ENCODE peak calls at places on chromosomes 16 and 17, in ten cellular contexts. P is HL-60, L is adrenal gland, S is lower leg skin, F is A549, R is B cell, B is heart right ventricle, Q is psoas muscle, O is body of pancreas, C is MCF 10A. V is an unnamed sample.
A peak's percentile ranks its signal among the peaks of the same experiment; 100 is the strongest.

GRCh38 chr17:74199306-74200092 is 4.0 kb upstream of the RPL38 start:
- DNase-seq in P (no peak), C (peak; percentile 47), Q (peak; percentile 76), L (peak; percentile 69), S (peak; percentile 94), R (peak; percentile 72), O (peak; percentile 75), B (peak; percentile 45), F (peak; percentile 73), V (peak; percentile 86)

GRCh38 chr16:14510939-14511797 is 118.9 kb downstream of the PARN start:
- DNase-seq in C (no peak), O (no peak), R (no peak), P (no peak), B (no peak), Q (no peak), L (no peak), F (peak; percentile 69), S (no peak), V (no peak)

GRCh38 chr17:42472709-42473521 is 14.2 kb downstream of the ATP6V0A1 start:
- DNase-seq in P (no peak), C (peak; percentile 62), B (no peak), R (no peak), O (no peak), L (no peak), F (peak; percentile 45), S (no peak), Q (no peak), V (no peak)

GRCh38 chr17:65455972-65456343 is 105.5 kb downstream of the AXIN2 start:
- DNase-seq in S (no peak), P (no peak), L (peak; percentile 29), O (peak; percentile 27), F (peak; percentile 18), R (no peak), C (peak; percentile 30), B (peak; percentile 21), Q (peak; percentile 64), V (no peak)

GRCh38 chr17:61318684-61319098 is 81.0 kb upstream of the TBX2 start:
- DNase-seq in P (no peak), B (no peak), C (no peak), L (no peak), F (no peak), R (no peak), O (no peak), Q (no peak), S (no peak), V (no peak)

GRCh38 chr17:82301916-82302497 is 15.4 kb downstream of the CD7 start:
- DNase-seq in R (peak; percentile 65), P (no peak), L (no peak), Q (no peak), C (no peak), F (no peak), B (no peak), S (no peak), O (no peak), V (no peak)

GRCh38 chr16:68155425-68155824 is 70.3 kb downstream of the NFATC3 start:
- DNase-seq in S (no peak), B (no peak), O (peak; percentile 8), C (no peak), L (no peak), Q (no peak), P (no peak), F (no peak), R (no peak), V (no peak)

GRCh38 chr17:35542990-35543389 is 5.5 kb upstream of the SLFN12L start:
- DNase-seq in L (no peak), O (no peak), C (no peak), B (no peak), S (no peak), F (no peak), P (no peak), R (no peak), Q (no peak), V (no peak)

GRCh38 chr16:89278441-89279240 is 61.1 kb downstream of the ZNF778 start:
- DNase-seq in L (no peak), S (no peak), B (no peak), F (no peak), O (no peak), R (no peak), C (no peak), Q (no peak), P (no peak), V (no peak)

GRCh38 chr16:74605746-74606520 is 981 bp downstream of the GLG1 start:
- DNase-seq in C (peak; percentile 26), S (no peak), R (no peak), Q (no peak), P (no peak), F (no peak), L (no peak), O (no peak), B (no peak), V (no peak)

GRCh38 chr17:44539664-44540063 is 17.6 kb upstream of the FZD2 start:
- DNase-seq in S (no peak), P (no peak), Q (no peak), C (no peak), O (no peak), R (no peak), F (no peak), L (no peak), B (no peak), V (no peak)

GRCh38 chr16:50821586-50821985 is 79.7 kb downstream of the CYLD start:
- DNase-seq in S (peak; percentile 49), B (no peak), F (peak; percentile 21), O (no peak), L (no peak), Q (no peak), C (peak; percentile 70), P (no peak), R (no peak), V (peak; percentile 42)
- TF ChIP-seq CTCF in S (no peak), B (no peak), F (no peak), O (no peak), L (no peak), Q (no peak), C (no peak), P (no peak), R (no peak), V (peak; percentile 21)

GRCh38 chr16:85253127-85253941 is 141.1 kb upstream of the CIBAR2 start:
- DNase-seq in C (peak; percentile 47), R (peak; percentile 93), Q (peak; percentile 71), S (no peak), P (peak; percentile 13), B (peak; percentile 34), O (peak; percentile 76), F (peak; percentile 51), L (peak; percentile 63), V (peak; percentile 81)
- TF ChIP-seq CTCF in C (peak; percentile 95), R (peak; percentile 93), Q (peak; percentile 79), S (no peak), P (peak; percentile 88), B (peak; percentile 95), O (peak; percentile 85), F (peak; percentile 86), L (peak; percentile 86), V (peak; percentile 97)

GRCh38 chr17:80544655-80545498 is at the start of gene RPTOR:
- DNase-seq in S (peak; percentile 97), P (peak; percentile 77), O (peak; percentile 94), R (peak; percentile 88), F (peak; percentile 95), L (peak; percentile 89), Q (peak; percentile 94), C (peak; percentile 87), B (peak; percentile 92), V (peak; percentile 91)

GRCh38 chr17:80538484-80538883 is 6.2 kb upstream of the RPTOR start:
- DNase-seq in O (no peak), Q (no peak), L (no peak), P (no peak), F (no peak), R (no peak), S (no peak), B (no peak), C (no peak), V (no peak)

DNA sequence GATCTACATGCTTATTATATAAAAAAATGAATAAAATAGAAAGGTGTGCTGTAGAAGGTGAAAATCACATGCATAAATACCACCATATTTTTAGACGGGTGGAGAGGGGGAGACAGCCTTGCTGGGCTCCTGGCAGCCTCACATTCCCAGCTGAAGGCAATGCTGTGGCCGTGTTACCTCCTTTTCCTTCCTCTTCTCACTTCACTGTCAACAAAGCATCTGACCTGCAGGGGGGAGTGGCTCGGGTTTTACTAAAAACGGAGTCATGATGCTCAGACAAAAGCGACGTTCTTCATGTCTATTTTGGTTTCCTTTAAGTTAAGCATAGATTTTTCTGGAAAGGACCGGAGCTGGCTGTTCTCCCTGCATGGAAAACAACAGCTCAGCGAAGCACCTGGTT is 5.6 kb upstream of the RPTOR start:
- DNase-seq in L (no peak), S (no peak), O (no peak), P (no peak), C (no peak), F (peak; percentile 34), B (no peak), R (no peak), Q (no peak), V (no peak)
- TF ChIP-seq CTCF in L (no peak), S (no peak), O (no peak), P (no peak), C (no peak), F (no peak), B (no peak), R (no peak), Q (no peak), V (no peak)

DNA sequence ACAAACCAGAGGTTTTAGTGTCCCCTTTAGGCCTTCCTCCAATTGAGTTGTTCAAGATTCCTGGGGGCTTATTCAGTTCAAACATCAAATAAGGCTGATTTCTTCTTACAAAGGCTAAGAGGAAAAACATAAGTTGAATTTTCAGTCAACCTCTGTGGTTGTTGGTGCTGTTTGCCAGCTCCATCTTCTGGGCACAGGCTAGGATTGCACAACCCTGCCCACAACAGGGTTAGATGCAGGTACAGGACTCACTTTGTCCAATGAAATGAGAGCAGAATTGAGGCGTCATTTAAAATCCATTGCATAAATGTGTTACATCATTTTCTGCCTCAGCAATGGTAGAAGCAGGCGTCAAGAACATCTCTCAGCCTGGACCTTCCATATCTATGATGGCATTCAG is 173.3 kb downstream of the PMP22 start:
- DNase-seq in F (peak; percentile 26), L (no peak), P (no peak), B (no peak), O (no peak), Q (no peak), R (no peak), S (no peak), C (peak; percentile 53), V (no peak)
- TF ChIP-seq CTCF in F (peak; percentile 23), L (no peak), P (no peak), B (no peak), O (no peak), Q (no peak), R (no peak), S (no peak), C (peak; percentile 38), V (peak; percentile 57)

DNA sequence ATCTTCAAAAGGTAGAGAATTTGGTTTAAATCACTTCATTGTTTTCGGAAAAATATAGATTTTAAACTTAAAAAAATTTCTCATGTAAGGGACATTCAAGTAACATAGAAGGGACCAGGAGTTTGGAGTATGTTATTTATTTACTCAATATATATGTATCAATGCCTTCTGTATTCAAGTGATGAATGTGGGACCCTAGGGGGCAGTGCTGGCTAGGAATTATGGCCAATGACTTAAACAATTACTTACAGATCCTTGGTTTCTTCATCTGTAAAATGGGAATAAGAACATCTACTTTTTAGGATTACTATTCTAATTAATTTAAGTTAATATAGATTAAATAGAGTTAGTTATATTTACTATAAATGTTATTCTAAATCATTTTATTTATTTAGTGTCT is 886.3 kb upstream of the RBFOX1 start:
- DNase-seq in O (no peak), P (no peak), Q (no peak), S (no peak), F (no peak), B (no peak), C (no peak), R (no peak), L (no peak), V (no peak)
- TF ChIP-seq CTCF in O (no peak), P (no peak), Q (no peak), S (no peak), F (no peak), B (no peak), C (no peak), R (no peak), L (no peak), V (no peak)

V was measured in type B pancreatic cell.